ENCODE peak calls at places on chromosomes 3 and 15, in eight cellular contexts. M, H, U, I, N, S, V and Z are unnamed samples.

GRCh38 chr15:39530446-39531342 is 50.2 kb upstream of the THBS1 start:
- DNase-seq in M (no peak), H (no peak), U (peak), I (peak), N (no peak), S (no peak), V (no peak), Z (no peak)

GRCh38 chr3:53803816-53804545 is 42.2 kb downstream of the CHDH start:
- DNase-seq in M (no peak), H (no peak), U (no peak), I (no peak), N (no peak), S (no peak), V (no peak), Z (no peak)

GRCh38 chr3:189551007-189551406 is 80.2 kb upstream of the TP63 start:
- DNase-seq in M (no peak), H (no peak), U (no peak), I (no peak), N (no peak), S (no peak), V (no peak), Z (no peak)

GRCh38 chr3:4413467-4413866 is 53.6 kb downstream of the SUMF1 start:
- DNase-seq in M (no peak), H (no peak), U (peak), I (no peak), N (no peak), S (peak), V (no peak), Z (no peak)

GRCh38 chr15:67520976-67521769 is at the start of gene C15orf61:
- DNase-seq in M (peak), H (peak), U (peak), I (peak), N (peak), S (peak), V (peak), Z (peak)

GRCh38 chr3:43773273-43774104 is 82.8 kb downstream of the ABHD5 start:
- DNase-seq in M (no peak), H (no peak), U (peak), I (peak), N (peak), S (no peak), V (no peak), Z (no peak)

GRCh38 chr3:181455276-181455675 is 256.4 kb upstream of the SOX2 start:
- DNase-seq in M (no peak), H (no peak), U (no peak), I (no peak), N (no peak), S (no peak), V (no peak), Z (no peak)

GRCh38 chr15:27989838-27990237 is 109.3 kb downstream of the OCA2 start:
- DNase-seq in M (no peak), H (no peak), U (no peak), I (no peak), N (no peak), S (no peak), V (no peak), Z (no peak)

GRCh38 chr3:46936733-46937250 is 39.8 kb downstream of the CCDC12 start:
- DNase-seq in M (no peak), H (no peak), U (peak), I (no peak), N (no peak), S (peak), V (no peak), Z (no peak)

GRCh38 chr3:76039431-76039830 is 254.1 kb upstream of the ZNF717 start:
- DNase-seq in M (no peak), H (no peak), U (peak), I (no peak), N (no peak), S (peak), V (no peak), Z (no peak)

GRCh38 chr15:78853500-78853899 is 19.2 kb upstream of the MORF4L1 start:
- DNase-seq in M (no peak), H (no peak), U (no peak), I (no peak), N (no peak), S (no peak), V (no peak), Z (no peak)

GRCh38 chr3:147618636-147619035 is 209.5 kb downstream of the ZIC1 start:
- DNase-seq in M (no peak), H (no peak), U (no peak), I (no peak), N (no peak), S (no peak), V (no peak), Z (no peak)

GRCh38 chr15:52421029-52421428 is 107.7 kb downstream of the MYO5A start:
- DNase-seq in M (no peak), H (no peak), U (no peak), I (no peak), N (no peak), S (no peak), V (no peak), Z (no peak)

GRCh38 chr3:111112913-111113312 is 41.3 kb downstream of the NECTIN3 start:
- DNase-seq in M (no peak), H (no peak), U (peak), I (no peak), N (no peak), S (peak), V (no peak), Z (no peak)

GRCh38 chr15:42721016-42721415 is 15.9 kb downstream of the CDAN1 start:
- DNase-seq in M (no peak), H (no peak), U (no peak), I (peak), N (no peak), S (no peak), V (no peak), Z (no peak)

GRCh38 chr3:53739926-53740325 is 106.3 kb downstream of the CHDH start:
- DNase-seq in M (no peak), H (no peak), U (no peak), I (no peak), N (no peak), S (no peak), V (no peak), Z (no peak)

GRCh38 chr3:134636406-134636805 is 14.4 kb downstream of the KY start:
- DNase-seq in M (no peak), H (no peak), U (no peak), I (no peak), N (no peak), S (no peak), V (no peak), Z (no peak)

GRCh38 chr3:24299236-24299635 is 195.4 kb downstream of the THRB start:
- DNase-seq in M (no peak), H (no peak), U (peak), I (no peak), N (no peak), S (no peak), V (no peak), Z (no peak)

GRCh38 chr3:108127301-108127988 is 36.6 kb upstream of the CD47 start:
- DNase-seq in M (no peak), H (no peak), U (no peak), I (no peak), N (no peak), S (no peak), V (no peak), Z (peak)

GRCh38 chr15:80549191-80549590 is 145.0 kb downstream of the ARNT2 start:
- DNase-seq in M (no peak), H (no peak), U (peak), I (no peak), N (no peak), S (peak), V (no peak), Z (no peak)

GRCh38 chr15:95290376-95290973 is 1040.0 kb upstream of the NR2F2 start:
- DNase-seq in M (no peak), H (no peak), U (no peak), I (no peak), N (no peak), S (peak), V (no peak), Z (no peak)

GRCh38 chr15:98799461-98799971 is 151.2 kb downstream of the IGF1R start:
- DNase-seq in M (peak), H (no peak), U (peak), I (peak), N (peak), S (no peak), V (no peak), Z (no peak)

GRCh38 chr3:11514191-11514770 is 129.4 kb downstream of the VGLL4 start:
- DNase-seq in M (peak), H (peak), U (peak), I (peak), N (peak), S (peak), V (no peak), Z (no peak)

GRCh38 chr3:141738636-141739363 is 702 bp downstream of the RNF7 start:
- DNase-seq in M (peak), H (no peak), U (peak), I (no peak), N (peak), S (peak), V (no peak), Z (peak)

GRCh38 chr15:45378913-45379262 is 544 bp upstream of the GATM start:
- DNase-seq in M (no peak), H (peak), U (no peak), I (no peak), N (no peak), S (no peak), V (peak), Z (no peak)

GRCh38 chr3:50573566-50574279 is 4.4 kb downstream of the HEMK1 start:
- DNase-seq in M (no peak), H (no peak), U (no peak), I (no peak), N (no peak), S (no peak), V (no peak), Z (no peak)

GRCh38 chr3:25603703-25604102 is 61.0 kb downstream of the TOP2B start:
- DNase-seq in M (no peak), H (no peak), U (peak), I (no peak), N (no peak), S (peak), V (no peak), Z (no peak)

GRCh38 chr3:38141952-38142273 is 3.5 kb downstream of the MYD88 start:
- DNase-seq in M (no peak), H (no peak), U (no peak), I (peak), N (no peak), S (no peak), V (no peak), Z (no peak)

GRCh38 chr15:77550275-77551251 is 82.1 kb downstream of the LINGO1 start:
- DNase-seq in M (no peak), H (no peak), U (no peak), I (no peak), N (no peak), S (no peak), V (no peak), Z (no peak)

GRCh38 chr3:62186967-62187366 is 186.4 kb downstream of the FEZF2 start:
- DNase-seq in M (no peak), H (no peak), U (peak), I (no peak), N (no peak), S (no peak), V (peak), Z (no peak)

GRCh38 chr3:45979378-45979777 is 16.2 kb downstream of the FYCO1 start:
- DNase-seq in M (no peak), H (no peak), U (no peak), I (no peak), N (no peak), S (no peak), V (no peak), Z (no peak)

GRCh38 chr3:169268286-169268776 is 395.2 kb downstream of the MECOM start:
- DNase-seq in M (no peak), H (no peak), U (no peak), I (no peak), N (no peak), S (no peak), V (no peak), Z (no peak)

DNA sequence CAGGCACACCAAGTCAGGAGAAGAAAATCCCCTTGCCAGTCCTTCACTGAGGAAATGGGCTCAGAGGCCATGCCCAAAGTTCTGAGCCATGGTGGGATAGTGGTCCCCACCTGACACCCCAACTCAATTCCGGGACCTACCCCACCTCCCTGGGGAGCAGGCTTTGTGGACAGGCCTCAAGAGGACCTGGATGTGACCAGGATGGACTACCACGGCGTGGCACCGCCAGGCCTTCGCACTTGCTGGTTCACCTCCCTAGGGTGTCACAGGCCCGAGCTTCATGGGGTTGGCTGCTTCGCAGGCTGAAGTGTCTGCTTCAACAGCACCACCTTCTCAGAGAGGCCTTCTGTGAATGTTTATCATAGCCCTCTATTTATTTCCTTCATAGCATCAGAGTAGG is 31.7 kb downstream of the POC1A start:
- DNase-seq in M (no peak), H (no peak), U (no peak), I (no peak), N (no peak), S (no peak), V (no peak), Z (no peak)
- H3K4me3 ChIP-seq in M (no peak), H (no peak), U (no peak), I (no peak), N (no peak), S (no peak), V (no peak), Z (no peak)

DNA sequence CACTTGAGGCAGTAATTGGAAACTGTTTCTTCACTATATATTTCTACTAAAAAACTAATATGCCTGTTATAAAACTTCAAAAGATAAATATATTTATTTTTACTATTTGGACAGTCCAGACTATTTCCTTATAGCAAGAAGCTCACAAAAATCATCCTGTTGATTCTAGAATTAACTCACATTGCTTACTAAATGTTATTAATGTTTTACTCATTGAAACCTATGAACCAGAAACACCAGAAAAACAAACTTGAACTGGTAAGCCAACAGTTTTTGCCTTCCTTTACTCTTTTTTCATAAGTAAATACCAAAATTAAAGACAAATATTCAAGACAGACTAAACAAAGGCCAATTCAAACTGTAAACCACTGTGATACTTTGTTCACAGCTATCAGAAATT is 26.4 kb downstream of the TOMM70 start:
- DNase-seq in M (no peak), H (no peak), U (no peak), I (no peak), N (no peak), S (no peak), V (no peak), Z (no peak)
- H3K27ac ChIP-seq in M (no peak), H (no peak), U (no peak), I (no peak), N (no peak), S (no peak), V (no peak), Z (no peak)

GRCh38 chr3:130894130-130894872 is 417 bp downstream of the ATP2C1 start:
- DNase-seq in M (peak), H (peak), U (peak), I (no peak), N (peak), S (peak), V (peak), Z (peak)

GRCh38 chr3:130896101-130896500 is 2.2 kb downstream of the ATP2C1 start:
- DNase-seq in M (no peak), H (no peak), U (no peak), I (no peak), N (no peak), S (no peak), V (no peak), Z (no peak)

GRCh38 chr3:130894873-130895330 is 1.0 kb downstream of the ATP2C1 start:
- DNase-seq in M (no peak), H (no peak), U (peak), I (no peak), N (no peak), S (peak), V (no peak), Z (no peak)

GRCh38 chr3:130897316-130897715 is 3.4 kb downstream of the ATP2C1 start:
- DNase-seq in M (no peak), H (no peak), U (no peak), I (no peak), N (no peak), S (peak), V (no peak), Z (no peak)

DNA sequence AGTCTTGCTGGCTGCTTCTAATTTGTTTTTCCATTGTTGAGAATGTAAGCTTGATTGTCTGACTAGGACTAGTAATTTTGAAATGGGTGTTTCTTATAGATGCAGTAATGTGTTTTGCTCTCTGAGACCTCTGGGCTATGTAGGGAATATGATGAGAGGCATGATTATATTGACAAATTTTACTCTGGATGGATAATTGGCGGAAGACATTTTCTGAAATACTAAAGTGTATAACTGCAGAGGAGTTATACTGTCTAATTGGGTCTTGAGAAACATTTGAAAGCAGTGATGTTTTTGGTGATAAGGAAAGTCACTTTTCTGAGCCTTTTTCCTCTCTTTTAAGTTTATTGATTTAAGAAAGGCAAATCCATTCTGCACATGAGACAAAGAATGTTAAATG is 1.8 kb downstream of the ATP2C1 start:
- DNase-seq in M (no peak), H (no peak), U (no peak), I (no peak), N (no peak), S (no peak), V (no peak), Z (no peak)
- H3K4me3 ChIP-seq in M (no peak), H (no peak), U (peak), I (peak), N (no peak), S (peak), V (no peak), Z (no peak)

DNA sequence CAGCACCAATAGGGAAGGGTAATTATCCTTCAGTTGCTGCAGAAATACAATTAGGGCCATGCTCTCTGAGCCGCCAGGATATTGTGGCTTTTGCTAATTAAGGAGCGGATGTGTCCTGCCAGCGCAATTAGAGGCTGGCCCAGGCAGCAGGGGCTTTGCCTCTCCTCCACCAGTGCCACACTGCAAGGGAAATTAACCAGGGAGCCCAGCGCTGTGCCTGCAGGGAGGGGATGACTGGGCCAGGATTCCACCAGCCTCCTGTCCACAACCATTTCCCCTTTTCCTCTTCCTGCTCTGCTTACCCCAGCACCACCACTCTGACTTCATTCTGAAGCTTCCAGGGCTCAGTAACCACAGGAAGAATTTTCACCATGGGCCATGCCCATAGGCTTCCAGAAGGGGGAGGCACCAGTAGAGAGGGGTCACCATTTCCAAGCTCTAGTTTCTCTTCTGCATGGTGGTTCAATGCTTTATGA is 10.3 kb upstream of the AEN start:
- DNase-seq in M (no peak), H (no peak), U (no peak), I (no peak), N (no peak), S (no peak), V (no peak), Z (no peak)
- H3K27ac ChIP-seq in M (no peak), H (no peak), U (no peak), I (no peak), N (no peak), S (no peak), V (no peak), Z (no peak)

DNA sequence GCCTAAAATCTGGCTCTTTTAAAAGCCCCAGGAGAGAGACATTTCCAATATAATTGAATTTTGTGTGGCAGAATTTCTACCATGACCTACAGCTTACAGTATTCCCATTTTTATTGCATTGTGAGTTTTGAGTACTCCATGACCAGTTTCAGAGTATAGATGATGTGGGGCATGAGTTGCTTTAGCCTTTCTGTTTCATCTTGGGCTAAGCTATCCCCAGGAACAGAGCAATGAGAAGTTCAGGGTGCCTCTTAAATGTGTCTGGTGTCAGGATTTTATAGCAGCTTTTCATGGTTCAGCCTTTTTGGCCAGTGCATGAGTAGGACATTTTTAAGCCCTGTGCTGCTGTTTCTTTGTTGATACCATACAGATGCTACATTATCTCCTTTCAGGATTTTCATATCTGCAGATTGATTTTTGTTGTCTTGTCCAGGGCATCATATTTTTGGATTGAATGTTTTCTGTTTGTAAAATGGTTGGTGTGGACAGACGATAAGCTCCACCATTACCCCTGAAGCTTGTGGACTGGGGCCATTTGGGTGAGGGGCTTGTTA is 3.5 kb downstream of the ABHD2 start:
- DNase-seq in M (no peak), H (no peak), U (no peak), I (no peak), N (no peak), S (no peak), V (no peak), Z (no peak)
- H3K4me3 ChIP-seq in M (no peak), H (no peak), U (no peak), I (peak), N (peak), S (peak), V (no peak), Z (peak)

GRCh38 chr3:79383402-79384012 is 384.3 kb downstream of the ROBO1 start:
- DNase-seq in M (no peak), H (no peak), U (peak), I (no peak), N (no peak), S (peak), V (no peak), Z (no peak)
- H3K27ac ChIP-seq in M (no peak), H (no peak), U (no peak), I (no peak), N (no peak), S (no peak), V (no peak), Z (no peak)

GRCh38 chr3:78256123-78256522 is 1216.2 kb downstream of the ROBO2 start:
- DNase-seq in M (no peak), H (no peak), U (no peak), I (no peak), N (no peak), S (no peak), V (no peak), Z (no peak)
- H3K4me3 ChIP-seq in M (no peak), H (no peak), U (no peak), I (no peak), N (no peak), S (no peak), V (no peak), Z (no peak)